ENCODE peak calls at places on chromosomes 1 and 21, in ten cellular contexts. A, G, J, O, Q, Y, H, X, D and N are unnamed samples.

GRCh38 chr1:24111998-24112380 is at the start of gene MYOM3:
- DNase-seq in G (no peak), H (no peak), Q (no peak), O (no peak), X (no peak), Y (no peak), A (no peak), D (no peak), J (no peak), N (no peak)

GRCh38 chr1:183025782-183026774 is 2.9 kb downstream of the LAMC1 start:
- DNase-seq in G (no peak), O (no peak), H (no peak), J (no peak), D (no peak), Y (no peak), Q (peak), X (no peak), A (no peak), N (no peak)

GRCh38 chr1:246281195-246281594 is 225.9 kb downstream of the SMYD3 start:
- DNase-seq in Y (no peak), A (no peak), G (no peak), X (no peak), Q (no peak), O (no peak), J (no peak), D (no peak), H (no peak), N (no peak)

GRCh38 chr1:234260578-234260977 is 112.7 kb upstream of the COA6 start:
- DNase-seq in D (no peak), A (no peak), H (no peak), X (no peak), J (no peak), G (no peak), Y (no peak), O (no peak), Q (peak), N (no peak)

GRCh38 chr1:95232646-95233320 is 1.2 kb upstream of the RWDD3 start:
- DNase-seq in X (no peak), G (no peak), A (no peak), H (peak), Q (peak), O (no peak), D (no peak), J (no peak), Y (no peak), N (no peak)

GRCh38 chr1:78687914-78688313 is 38.3 kb downstream of the IFI44 start:
- DNase-seq in D (no peak), O (no peak), X (no peak), A (no peak), G (no peak), Y (no peak), H (peak), J (no peak), Q (peak), N (no peak)

GRCh38 chr1:232617237-232617636 is 12.7 kb downstream of the SIPA1L2 start:
- DNase-seq in X (no peak), G (no peak), D (no peak), O (no peak), Y (no peak), A (no peak), Q (no peak), H (no peak), J (no peak), N (no peak)

GRCh38 chr1:113283914-113284313 is 106.4 kb upstream of the MAGI3 start:
- DNase-seq in G (no peak), A (no peak), X (no peak), O (no peak), D (no peak), J (no peak), Y (no peak), H (peak), Q (no peak), N (no peak)

GRCh38 chr1:155940531-155940992 is 876 bp upstream of the RXFP4 start:
- DNase-seq in D (peak), O (no peak), X (no peak), A (no peak), H (peak), J (no peak), Y (no peak), Q (peak), G (no peak), N (no peak)

GRCh38 chr1:8858888-8859706 is 19.4 kb downstream of the ENO1 start:
- DNase-seq in O (peak), Q (peak), G (peak), D (peak), H (peak), Y (peak), J (no peak), X (no peak), A (peak), N (no peak)

GRCh38 chr21:37799193-37800121 is 116.8 kb downstream of the KCNJ6 start:
- DNase-seq in Q (no peak), O (no peak), Y (no peak), H (no peak), J (no peak), D (no peak), A (no peak), G (peak), X (no peak), N (no peak)

GRCh38 chr1:54604572-54605370 is 18.6 kb downstream of the FAM151A start:
- DNase-seq in O (no peak), G (no peak), Y (peak), H (no peak), A (peak), J (no peak), D (no peak), X (no peak), Q (peak), N (no peak)

GRCh38 chr1:212918751-212919150 is 31.6 kb upstream of the VASH2 start:
- DNase-seq in A (no peak), H (no peak), X (no peak), D (no peak), O (no peak), Y (no peak), G (no peak), Q (no peak), J (no peak), N (no peak)

GRCh38 chr1:161978011-161978790 is 45.5 kb downstream of the OLFML2B start:
- DNase-seq in G (no peak), O (no peak), Y (no peak), J (no peak), D (no peak), X (no peak), Q (no peak), H (no peak), A (no peak), N (no peak)

GRCh38 chr1:56123421-56123820 is 455.9 kb downstream of the PLPP3 start:
- DNase-seq in A (no peak), D (no peak), J (no peak), Q (no peak), G (no peak), H (peak), X (no peak), Y (no peak), O (no peak), N (no peak)

GRCh38 chr1:165116732-165117131 is 239.8 kb downstream of the LMX1A start:
- DNase-seq in Y (no peak), X (no peak), O (peak), A (no peak), J (peak), Q (peak), H (peak), G (no peak), D (no peak), N (no peak)

GRCh38 chr1:95146637-95147036 is 29.5 kb downstream of the TLCD4 start:
- DNase-seq in Y (no peak), A (no peak), D (no peak), G (no peak), X (no peak), Q (no peak), O (no peak), H (no peak), J (no peak), N (no peak)

GRCh38 chr1:200990114-200990513 is 33.4 kb downstream of the KIF21B start:
- DNase-seq in A (no peak), G (no peak), J (no peak), H (no peak), Q (no peak), D (no peak), X (no peak), Y (no peak), O (no peak), N (no peak)

GRCh38 chr1:191343816-191344215 is 814.4 kb upstream of the RGS18 start:
- DNase-seq in X (no peak), Y (no peak), J (no peak), A (no peak), G (no peak), H (peak), D (no peak), O (no peak), Q (peak), N (no peak)

GRCh38 chr1:61638296-61638695 is 86.6 kb downstream of the TM2D1 start:
- DNase-seq in H (peak), D (no peak), Q (no peak), G (no peak), X (no peak), A (peak), J (no peak), Y (no peak), O (no peak), N (no peak)

GRCh38 chr1:19232526-19232851 is 18.8 kb downstream of the EMC1 start:
- DNase-seq in Y (no peak), J (no peak), A (peak), H (peak), X (no peak), G (no peak), Q (no peak), O (peak), D (no peak), N (no peak)

GRCh38 chr1:247360991-247361721 is 29.5 kb upstream of the ZNF496 start:
- DNase-seq in O (peak), A (no peak), G (no peak), J (no peak), X (no peak), D (no peak), H (peak), Q (no peak), Y (no peak), N (no peak)

GRCh38 chr1:171983584-171983983 is 142.3 kb downstream of the DNM3 start:
- DNase-seq in A (no peak), J (no peak), H (peak), Y (no peak), O (peak), G (no peak), D (no peak), X (no peak), Q (peak), N (no peak)

GRCh38 chr21:39799178-39799577 is 54.2 kb downstream of the IGSF5 start:
- DNase-seq in O (no peak), G (no peak), A (peak), X (no peak), H (no peak), D (no peak), Q (no peak), J (no peak), Y (no peak), N (no peak)

GRCh38 chr21:39319251-39319756 is 5.9 kb upstream of the BRWD1 start:
- DNase-seq in H (peak), Q (no peak), X (no peak), D (no peak), A (no peak), J (no peak), O (peak), G (no peak), Y (no peak), N (no peak)

DNA sequence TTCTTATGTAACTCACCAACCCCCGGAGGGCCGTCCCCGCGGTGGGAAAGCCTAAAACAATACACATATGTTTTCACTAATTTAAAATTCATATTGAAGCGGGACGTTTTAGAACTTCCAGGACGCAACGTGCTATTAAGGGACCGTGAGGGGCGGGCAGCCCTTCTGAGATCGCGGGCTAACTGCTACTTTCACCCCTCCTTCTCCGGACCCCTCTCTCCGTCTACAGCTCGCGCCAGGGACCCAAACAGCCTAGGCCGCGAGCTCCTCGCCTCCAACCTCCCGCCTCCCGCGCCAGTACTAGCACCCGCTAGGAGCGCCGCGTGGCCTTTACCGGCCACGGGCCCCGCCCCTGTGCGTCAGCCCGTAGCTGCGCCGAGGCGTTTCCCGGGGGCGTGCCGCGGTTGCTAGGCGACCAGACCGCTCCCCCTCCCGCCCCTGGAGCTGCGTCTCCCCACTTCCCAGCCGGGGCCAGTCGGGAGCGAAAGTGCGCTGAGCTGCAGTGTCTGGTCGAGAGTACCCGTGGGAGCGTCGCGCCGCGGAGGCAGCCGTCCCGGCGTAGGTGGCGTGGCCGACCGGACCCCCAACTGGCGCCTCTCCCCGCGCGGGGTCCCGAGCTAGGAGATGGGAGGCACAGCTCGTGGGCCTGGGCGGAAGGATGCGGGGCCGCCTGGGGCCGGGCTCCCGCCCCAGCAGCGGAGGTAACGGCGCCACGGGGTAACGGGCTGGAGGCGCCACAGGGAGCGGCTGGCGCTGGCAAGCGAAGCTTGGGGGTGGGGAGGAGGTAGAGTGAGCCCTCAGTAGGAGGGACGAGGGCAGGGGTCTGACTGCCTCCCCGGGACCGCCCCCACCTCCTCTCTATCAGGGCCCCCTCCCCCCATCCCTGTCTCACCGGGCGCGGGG is at the start of gene DYRK3:
- DNase-seq in O (peak), D (peak), J (peak), X (peak), A (peak), H (peak), Q (peak), G (peak), Y (peak), N (peak)
- TF ChIP-seq CTCF in O (no peak), D (no peak), J (no peak), X (no peak), A (peak), H (no peak), Q (no peak), G (no peak), Y (no peak), N (no peak)

GRCh38 chr1:202565890-202566289 is 144.4 kb downstream of the SYT2 start:
- DNase-seq in G (no peak), A (no peak), Y (peak), Q (no peak), H (no peak), J (no peak), X (peak), O (no peak), D (no peak), N (no peak)
- TF ChIP-seq CTCF in G (no peak), A (no peak), Y (no peak), Q (no peak), H (no peak), J (no peak), X (peak), O (no peak), D (no peak), N (no peak)

DNA sequence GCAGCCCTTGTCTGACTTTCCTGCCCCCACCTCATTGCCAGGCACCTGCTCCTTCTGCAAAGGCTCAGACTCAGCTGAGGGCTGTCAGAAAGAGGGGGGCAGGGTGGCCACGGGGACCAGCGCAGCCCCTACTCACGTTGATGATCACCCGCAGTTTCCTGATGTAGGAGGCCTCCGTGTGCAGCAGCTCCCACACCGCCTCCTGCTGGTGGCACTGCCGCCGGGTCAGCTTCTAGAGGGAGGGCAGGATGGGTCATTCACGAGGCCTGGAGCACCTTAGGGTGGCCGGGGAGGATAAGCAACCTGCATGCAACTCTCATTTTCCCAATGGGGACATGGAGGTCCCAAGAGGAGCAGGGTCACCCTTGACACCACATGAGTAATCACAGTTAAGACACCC is 6.4 kb upstream of the TNFRSF25 start:
- DNase-seq in D (peak), Y (no peak), X (no peak), G (no peak), O (no peak), A (no peak), J (no peak), Q (no peak), H (no peak), N (no peak)
- TF ChIP-seq CTCF in D (peak), Y (peak), X (no peak), G (peak), O (peak), A (no peak), J (peak), Q (peak), H (peak), N (peak)

DNA sequence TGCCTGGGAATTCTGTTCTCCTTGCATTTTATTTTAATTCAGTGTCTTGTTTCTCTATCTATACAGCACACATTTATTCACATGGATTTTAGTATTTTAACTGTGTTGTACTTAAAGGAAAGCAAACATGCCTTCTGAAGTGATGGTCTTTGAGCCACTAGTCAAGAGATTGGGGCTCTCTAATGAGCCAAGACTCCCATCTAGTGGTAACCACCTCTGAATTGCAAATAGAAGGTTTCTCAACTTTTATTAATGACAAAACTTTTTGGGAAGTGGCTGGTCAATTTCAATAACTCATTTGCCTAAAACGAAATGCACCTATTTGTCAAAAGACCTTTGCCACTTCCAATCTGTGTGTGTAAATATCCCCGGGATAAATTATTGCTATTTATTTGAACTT is 199.6 kb downstream of the LTN1 start:
- DNase-seq in X (no peak), G (no peak), J (no peak), O (peak), H (peak), D (no peak), Y (no peak), A (no peak), Q (peak), N (no peak)
- TF ChIP-seq CTCF in X (no peak), G (peak), J (no peak), O (peak), H (peak), D (no peak), Y (no peak), A (peak), Q (peak), N (peak)

DNA sequence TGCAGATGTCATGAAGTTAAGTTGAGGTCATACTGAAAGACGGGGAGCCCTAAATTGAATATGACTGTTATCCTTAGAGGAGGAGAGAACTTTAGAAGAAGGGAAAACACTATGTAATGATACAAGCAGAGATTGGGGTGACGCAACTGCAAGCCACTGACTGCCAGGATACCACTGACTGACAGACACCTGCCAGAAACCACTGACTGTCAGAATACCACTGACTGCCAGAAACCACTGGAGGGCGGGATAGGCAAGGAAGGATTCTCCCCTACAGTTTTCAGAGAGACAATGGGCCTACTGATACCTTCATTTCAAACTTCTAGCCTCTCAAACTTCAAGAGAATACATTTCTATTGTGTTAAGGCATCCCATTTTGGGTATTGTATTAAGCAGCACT is 388.7 kb downstream of the USH2A start:
- DNase-seq in J (no peak), O (peak), Y (no peak), A (no peak), Q (peak), H (no peak), D (peak), X (no peak), G (no peak), N (no peak)
- TF ChIP-seq CTCF in J (no peak), O (peak), Y (no peak), A (no peak), Q (peak), H (no peak), D (peak), X (no peak), G (peak), N (peak)

DNA sequence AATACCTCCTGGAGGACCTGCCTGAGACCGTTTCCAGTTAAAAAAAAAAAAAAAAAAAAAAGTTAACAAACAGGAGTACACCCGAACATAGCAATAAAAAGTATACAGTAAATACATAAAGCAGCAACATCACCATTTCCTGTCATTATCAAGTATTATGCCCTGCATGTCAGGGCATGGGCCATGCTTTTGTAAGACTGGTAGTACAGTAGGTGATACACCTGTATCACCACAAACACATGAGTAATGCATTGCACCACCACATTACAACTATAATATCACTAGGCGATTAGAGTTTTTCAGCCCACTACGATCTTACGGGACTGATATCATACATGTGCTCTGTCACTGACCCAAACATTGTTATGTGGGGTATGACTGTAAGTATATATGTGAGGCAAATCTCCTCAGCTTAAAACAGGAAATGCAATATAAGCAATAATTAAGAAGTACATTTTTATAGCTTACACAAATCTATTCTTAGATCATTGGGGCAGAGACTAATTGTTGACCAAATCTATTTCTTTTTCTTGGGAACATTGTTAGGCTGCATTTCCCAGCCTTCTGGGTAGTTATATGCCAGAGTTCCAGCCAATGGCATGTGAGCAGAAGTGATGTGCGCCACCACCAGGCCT is 98.1 kb downstream of the PLD5 start:
- DNase-seq in Q (no peak), O (no peak), H (no peak), G (no peak), J (no peak), A (no peak), X (no peak), D (no peak), Y (no peak), N (no peak)
- TF ChIP-seq CTCF in Q (peak), O (no peak), H (no peak), G (no peak), J (no peak), A (no peak), X (no peak), D (no peak), Y (no peak), N (no peak)

GRCh38 chr1:26861889-26862371 is 1.0 kb upstream of the SFN start:
- DNase-seq in X (no peak), O (no peak), A (no peak), H (no peak), Y (no peak), J (no peak), Q (peak), D (no peak), G (no peak), N (no peak)

GRCh38 chr1:26863677-26864060 is 720 bp downstream of the SFN start:
- DNase-seq in Q (no peak), D (no peak), J (no peak), Y (no peak), A (no peak), X (no peak), G (no peak), O (no peak), H (no peak), N (no peak)

GRCh38 chr1:26862781-26863676 is at the start of gene SFN:
- DNase-seq in X (no peak), O (peak), J (peak), A (peak), G (no peak), H (no peak), D (peak), Y (no peak), Q (peak), N (no peak)

GRCh38 chr1:26861286-26861701 is 1.7 kb upstream of the SFN start:
- DNase-seq in A (no peak), H (peak), G (no peak), O (no peak), Q (peak), J (peak), X (no peak), D (no peak), Y (no peak), N (no peak)

GRCh38 chr1:26864610-26865480 is 1.9 kb downstream of the SFN start:
- DNase-seq in O (peak), H (peak), G (peak), Q (peak), J (peak), X (peak), A (peak), Y (peak), D (peak), N (peak)
- TF ChIP-seq CTCF in O (no peak), H (no peak), G (no peak), Q (peak), J (no peak), X (no peak), A (peak), Y (no peak), D (no peak), N (no peak)